ENCODE peak calls at places on chromosomes 1 and 21, in four cellular contexts. Q is iPS-NIHi11, S is hippocampal formation, O is AG09309. E is an unnamed sample.

GRCh38 chr1:201645956-201646355 is 107.0 kb downstream of the NAV1 start:
- DNase-seq in S (no peak), O (no peak), Q (no peak), E (no peak)

GRCh38 chr1:201636581-201636980 is 97.7 kb downstream of the NAV1 start:
- DNase-seq in Q (no peak), O (no peak), S (no peak), E (no peak)

GRCh38 chr1:184158911-184159701 is 107.6 kb downstream of the TSEN15 start:
- DNase-seq in Q (no peak), O (no peak), S (no peak), E (no peak)

GRCh38 chr1:30976143-30976542 is 67.6 kb upstream of the SDC3 start:
- DNase-seq in Q (no peak), O (no peak), S (no peak), E (no peak)

GRCh38 chr1:230394134-230394533 is 32.0 kb downstream of the PGBD5 start:
- DNase-seq in O (no peak), Q (no peak), S (no peak), E (no peak)

GRCh38 chr21:35044770-35045538 is 4.1 kb downstream of the RUNX1 start:
- DNase-seq in S (no peak), O (no peak), Q (no peak), E (no peak)

GRCh38 chr1:54810144-54810942 is 9.2 kb upstream of the TTC22 start:
- DNase-seq in Q (peak; percentile 88), S (peak; percentile 47), O (no peak), E (no peak)

GRCh38 chr1:180571832-180572636 is 13.3 kb downstream of the OVAAL start:
- DNase-seq in O (no peak), S (no peak), Q (no peak), E (no peak)

GRCh38 chr1:110370827-110371226 is 20.0 kb downstream of the SLC16A4 start:
- DNase-seq in S (no peak), Q (no peak), O (peak; percentile 16), E (no peak)

GRCh38 chr1:30058966-30059365 is 664.4 kb downstream of the MATN1 start:
- DNase-seq in O (peak; percentile 85), S (no peak), Q (no peak), E (no peak)

GRCh38 chr1:24558902-24559791 is 3.3 kb downstream of the NCMAP start:
- DNase-seq in S (peak; percentile 69), O (peak; percentile 23), Q (peak; percentile 78), E (peak; percentile 51)

GRCh38 chr1:208431721-208432120 is 187.5 kb upstream of the PLXNA2 start:
- DNase-seq in S (no peak), Q (no peak), O (peak; percentile 88), E (no peak)

GRCh38 chr1:77271851-77272250 is 10.0 kb upstream of the AK5 start:
- DNase-seq in O (peak; percentile 37), Q (no peak), S (no peak), E (no peak)

GRCh38 chr21:15443740-15444117 is 286.1 kb upstream of the USP25 start:
- DNase-seq in S (no peak), Q (no peak), O (no peak), E (no peak)

GRCh38 chr1:79497193-79497773 is 490.8 kb upstream of the ADGRL4 start:
- DNase-seq in O (no peak), Q (peak; percentile 42), S (no peak), E (no peak)

GRCh38 chr1:39065542-39065941 is 39.4 kb downstream of the NDUFS5 start:
- DNase-seq in Q (no peak), S (no peak), O (no peak), E (no peak)

GRCh38 chr1:229248821-229249817 is 21.8 kb upstream of the RAB4A start:
- DNase-seq in Q (no peak), O (no peak), S (no peak), E (no peak)

GRCh38 chr1:11350265-11350664 is 77.3 kb downstream of the UBIAD1 start:
- DNase-seq in O (no peak), Q (no peak), S (no peak), E (no peak)

GRCh38 chr21:37220433-37220980 is 46.6 kb downstream of the VPS26C start:
- DNase-seq in O (no peak), Q (peak; percentile 38), S (no peak), E (no peak)

GRCh38 chr1:167650266-167651160 is 20.5 kb downstream of the RCSD1 start:
- DNase-seq in S (no peak), O (no peak), Q (no peak), E (peak; percentile 11)